ENCODE peak calls at places on chromosomes 4 and X, in seven cellular contexts. Q is naive thymus-derived CD4-positive, alpha-beta T cell; N is tibial nerve; C is astrocyte; Y is CD4-positive, alpha-beta T cell; A is psoas muscle; D is mesenchymal stem cell. R is an unnamed sample. For H3K27me3, the result is how much of the 10 kb centered on the place peaks cover.

GRCh38 chr4:101792056-101792575 is 1.6 kb downstream of the BANK1 start:
- DNase-seq in N (no peak), C (no peak), Y (no peak), A (no peak), Q (no peak), D (no peak), R (no peak)

GRCh38 chr4:95086532-95086931 is 328.8 kb downstream of the BMPR1B start:
- DNase-seq in Y (no peak), C (no peak), A (no peak), Q (no peak), D (no peak), N (no peak), R (no peak)

GRCh38 chrX:150032742-150033141 is 94.5 kb upstream of the EOLA2 start:
- DNase-seq in A (no peak), Q (no peak), Y (no peak), N (no peak), C (peak), D (peak), R (no peak)

GRCh38 chrX:15215366-15215765 is 54.5 kb downstream of the ASB9 start:
- DNase-seq in A (no peak), C (no peak), Q (no peak), Y (no peak), N (no peak), D (no peak), R (no peak)

GRCh38 chr4:86664959-86665358 is 70.8 kb downstream of the PTPN13 start:
- DNase-seq in C (peak), Y (no peak), N (no peak), A (no peak), D (peak), Q (no peak), R (no peak)

GRCh38 chr4:131499139-131499873 is 1649.8 kb upstream of the PCDH10 start:
- DNase-seq in Y (no peak), Q (no peak), N (no peak), A (no peak), C (peak), D (peak), R (no peak)

GRCh38 chr4:36067116-36067515 is 177.2 kb downstream of the ARAP2 start:
- DNase-seq in C (no peak), Q (no peak), A (no peak), N (no peak), D (no peak), Y (no peak), R (no peak)

GRCh38 chrX:5958523-5958922 is 270.1 kb downstream of the NLGN4X start:
- DNase-seq in Q (no peak), D (no peak), A (no peak), N (no peak), C (no peak), Y (no peak), R (no peak)

GRCh38 chr4:79284893-79285292 is 41.0 kb downstream of the NAA11 start:
- DNase-seq in A (no peak), Q (no peak), N (no peak), D (no peak), Y (no peak), C (no peak), R (no peak)

GRCh38 chrX:133523526-133523925 is 108.2 kb upstream of the GPC4 start:
- DNase-seq in A (no peak), Q (no peak), C (no peak), D (no peak), N (no peak), Y (no peak), R (no peak)

GRCh38 chr4:3412257-3413020 is 29.3 kb upstream of the HGFAC start:
- DNase-seq in D (no peak), N (peak), Q (no peak), A (no peak), Y (no peak), C (no peak), R (no peak)

GRCh38 chrX:147738260-147738659 is 173.5 kb upstream of the FMR1 start:
- DNase-seq in C (no peak), D (no peak), A (no peak), N (no peak), Q (no peak), Y (no peak), R (no peak)

GRCh38 chr4:17265653-17266052 is 246.2 kb downstream of the QDPR start:
- DNase-seq in N (no peak), Y (no peak), D (no peak), C (no peak), Q (no peak), A (no peak), R (no peak)

GRCh38 chrX:50204364-50204899 is at the start of gene CCNB3:
- DNase-seq in Y (peak), A (peak), Q (peak), N (peak), C (peak), D (peak), R (peak)

GRCh38 chr4:173167793-173168395 is 717 bp upstream of the GALNT7 start:
- DNase-seq in N (no peak), C (peak), D (peak), A (no peak), Q (peak), Y (no peak), R (peak)

GRCh38 chr4:75327804-75328512 is 186.2 kb downstream of the RCHY1 start:
- DNase-seq in Q (no peak), A (no peak), C (no peak), N (no peak), D (peak), Y (no peak), R (no peak)

GRCh38 chr4:16034010-16034829 is 49.6 kb downstream of the PROM1 start:
- DNase-seq in Y (no peak), N (no peak), D (peak), A (no peak), Q (no peak), C (peak), R (no peak)

GRCh38 chr4:69881173-69881773 is 21.3 kb upstream of the SULT1E1 start:
- DNase-seq in Q (peak), A (no peak), D (peak), C (peak), Y (peak), N (no peak), R (peak)

GRCh38 chr4:6880691-6881090 is 28.9 kb upstream of the TBC1D14 start:
- DNase-seq in N (no peak), Q (no peak), A (no peak), Y (no peak), D (no peak), C (no peak), R (no peak)

GRCh38 chrX:136660896-136661295 is 12.9 kb downstream of the CD40LG start:
- DNase-seq in A (no peak), C (no peak), N (no peak), D (no peak), Y (no peak), Q (no peak), R (no peak)

DNA sequence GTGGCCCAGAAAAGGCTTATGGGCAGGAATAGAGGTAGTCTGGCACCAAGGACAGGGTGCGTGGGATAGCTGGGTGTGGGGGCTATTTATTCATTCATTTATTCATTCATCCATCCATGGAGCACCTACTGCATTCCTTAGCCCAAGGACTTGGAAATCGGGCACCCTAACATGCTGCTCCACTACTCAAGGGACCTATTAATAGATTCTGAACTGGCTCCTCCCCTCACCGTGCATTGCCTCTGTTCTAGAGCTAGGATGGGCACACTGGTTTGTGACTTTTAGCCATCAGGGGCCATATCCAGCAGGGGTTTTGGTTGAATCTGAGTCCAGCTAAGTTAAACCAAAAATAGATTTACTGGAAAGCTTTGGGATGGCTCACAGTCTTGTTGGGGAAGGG is 30.6 kb upstream of the PJA1 start:
- DNase-seq in C (no peak), Q (no peak), A (no peak), N (no peak), Y (no peak), D (no peak), R (no peak)
- H3K27me3 ChIP-seq in C (under half), Q (under half), A (under half), N (under half), Y (under half), D (half or more), R (under half)

DNA sequence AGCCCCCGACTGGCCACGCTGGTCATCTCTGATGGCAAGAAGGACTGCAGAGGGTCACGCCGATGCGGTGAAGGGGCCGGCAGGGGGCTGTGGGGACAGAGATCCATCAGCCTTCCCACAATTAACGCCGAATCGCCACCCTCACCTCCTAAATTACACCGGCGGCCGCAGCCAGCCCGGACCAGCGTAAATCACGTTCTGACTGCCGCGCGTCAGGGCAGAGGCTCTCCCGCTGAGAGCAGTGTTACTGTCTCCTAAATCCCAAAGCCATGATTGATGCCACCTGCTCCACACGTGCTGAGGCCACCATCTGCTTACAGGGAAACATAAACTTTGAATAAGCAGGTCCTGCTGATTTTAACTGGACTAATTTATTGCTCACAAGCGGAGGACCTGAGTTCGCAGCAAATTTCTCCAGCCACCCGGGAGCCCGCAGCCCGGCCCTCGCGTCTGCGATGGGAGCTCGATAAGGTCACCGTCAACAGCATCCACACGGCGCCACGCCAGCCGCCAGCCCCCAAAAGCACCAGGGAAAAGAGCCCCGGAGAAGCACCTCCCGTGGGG is 127.3 kb upstream of the NKX1-1 start:
- DNase-seq in N (no peak), Q (no peak), D (no peak), C (no peak), A (peak), Y (no peak), R (no peak)
- H3K27me3 ChIP-seq in N (under half), Q (under half), D (half or more), C (under half), A (half or more), Y (under half), R (under half)

GRCh38 chr4:142845293-142846070 is 619 bp downstream of the INPP4B start:
- DNase-seq in D (peak), N (no peak), C (no peak), Y (no peak), A (peak), Q (no peak), R (peak)

GRCh38 chr4:142846105-142846728 is at the start of gene INPP4B:
- DNase-seq in C (peak), Q (peak), D (peak), N (peak), A (peak), Y (peak), R (peak)

GRCh38 chr4:142844782-142845181 is 1.3 kb downstream of the INPP4B start:
- DNase-seq in Y (no peak), N (no peak), C (no peak), A (no peak), Q (no peak), D (no peak), R (no peak)

GRCh38 chr4:142850478-142850877 is 4.4 kb upstream of the INPP4B start:
- DNase-seq in D (no peak), Y (no peak), A (no peak), Q (no peak), N (no peak), C (no peak), R (no peak)

GRCh38 chr4:142846729-142847606 is 867 bp upstream of the INPP4B start:
- DNase-seq in N (no peak), Q (peak), D (peak), C (no peak), Y (peak), A (no peak), R (peak)
- H3K27me3 ChIP-seq in N (under half), Q (under half), D (under half), C (under half), Y (under half), A (under half), R (under half)

DNA sequence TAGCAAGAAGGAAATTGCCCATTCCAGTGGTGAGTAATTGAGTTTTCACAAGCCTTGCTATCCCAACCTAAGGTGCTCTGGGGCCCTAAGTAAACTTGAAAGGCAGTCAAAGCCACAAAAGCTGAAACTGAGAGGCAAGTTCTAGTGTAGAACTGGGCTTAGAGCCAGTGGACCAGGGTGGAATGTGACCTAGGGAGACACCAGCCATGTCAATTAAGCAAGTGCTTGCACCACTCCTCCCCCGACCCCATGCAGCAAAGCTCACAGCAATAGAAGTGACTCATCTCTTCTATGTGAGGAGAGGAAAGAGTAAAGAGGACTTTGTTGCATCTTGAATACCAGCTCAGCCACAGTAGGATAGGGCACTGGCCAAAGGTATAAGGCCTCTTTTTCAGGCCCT is 486.1 kb upstream of the POU3F4 start:
- DNase-seq in Y (no peak), N (no peak), A (no peak), D (peak), Q (no peak), C (no peak), R (no peak)
- H3K27me3 ChIP-seq in Y (under half), N (under half), A (under half), D (under half), Q (under half), C (under half), R (under half)

GRCh38 chr4:84502333-84502954 is 3.4 kb upstream of the NKX6-1 start:
- DNase-seq in A (no peak), N (no peak), Y (no peak), D (no peak), C (no peak), Q (no peak), R (no peak)
- H3K27me3 ChIP-seq in A (half or more), N (under half), Y (half or more), D (half or more), C (half or more), Q (half or more), R (half or more)

DNA sequence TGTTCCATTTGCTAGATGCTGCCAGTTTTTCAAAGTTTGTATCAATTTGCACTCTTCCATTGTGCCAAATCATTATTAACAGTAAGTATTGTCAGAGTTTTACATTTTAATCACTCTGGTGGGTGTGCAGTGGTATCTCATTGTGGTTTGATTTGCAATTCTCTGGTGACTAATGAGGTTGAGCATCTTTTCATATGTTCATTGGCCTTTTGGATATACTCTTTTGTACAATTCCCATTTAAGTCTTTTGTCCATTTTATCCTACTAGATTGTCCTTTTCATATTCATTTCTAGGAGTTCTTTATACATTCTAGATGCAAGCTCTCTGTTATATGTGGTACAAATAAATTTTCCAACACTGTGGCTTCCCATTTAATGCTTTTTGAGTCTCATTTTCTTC is 17.4 kb upstream of the ARHGAP36 start:
- DNase-seq in N (no peak), C (no peak), Y (no peak), D (no peak), Q (no peak), A (no peak), R (no peak)
- H3K27me3 ChIP-seq in N (under half), C (under half), Y (under half), D (half or more), Q (under half), A (under half), R (under half)

DNA sequence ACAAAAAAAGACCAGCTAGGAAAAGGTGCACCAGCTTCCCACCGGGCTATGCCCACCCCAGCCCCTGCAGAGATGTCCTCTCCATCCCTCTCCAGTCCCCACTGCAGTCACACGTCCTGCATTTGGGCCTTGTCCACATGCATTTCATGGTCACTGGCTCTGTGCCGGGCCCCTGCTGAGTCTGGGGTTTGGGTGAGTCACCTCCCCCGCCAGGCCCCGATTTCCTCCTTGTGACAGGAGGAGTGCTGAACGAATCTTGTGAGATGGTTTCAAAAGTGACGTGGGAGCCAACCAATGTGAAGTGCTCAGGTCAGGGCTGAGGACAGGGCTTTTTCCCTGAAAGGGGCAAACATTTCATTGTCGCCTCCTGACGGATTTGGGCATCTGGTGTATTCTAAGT is 7.1 kb downstream of the CPZ start:
- DNase-seq in Y (no peak), D (peak), C (peak), Q (no peak), A (no peak), N (no peak), R (no peak)
- H3K27me3 ChIP-seq in Y (under half), D (under half), C (under half), Q (under half), A (under half), N (under half), R (under half)

GRCh38 chrX:102739642-102740041 is 19.1 kb downstream of the GPRASP3 start:
- DNase-seq in A (no peak), Q (no peak), Y (no peak), D (peak), C (no peak), N (no peak), R (no peak)
- H3K27me3 ChIP-seq in A (under half), Q (under half), Y (under half), D (under half), C (under half), N (under half), R (under half)

R was measured in transverse colon.